ENCODE peak calls at places on chromosomes 3 and 15, in seven cellular contexts. Y, O, C, F, Z, W and M are unnamed samples.
A peak's percentile ranks its signal among the peaks of the same experiment; 100 is the strongest.

GRCh38 chr15:68991723-68992122 is 22.8 kb upstream of the NOX5 start:
- DNase-seq in C (no peak), O (no peak), Y (no peak), W (peak; percentile 9), F (no peak), Z (peak; percentile 62), M (no peak)

GRCh38 chr3:18679226-18679625 is 254.1 kb upstream of the SATB1 start:
- DNase-seq in C (no peak), W (no peak), O (no peak), F (peak; percentile 60), Y (no peak), Z (no peak), M (no peak)

GRCh38 chr3:37671000-37671483 is 190.6 kb upstream of the CTDSPL start:
- DNase-seq in C (no peak), Y (no peak), O (no peak), F (no peak), Z (no peak), W (no peak), M (no peak)

GRCh38 chr3:186417791-186418190 is 55.8 kb upstream of the DGKG start:
- DNase-seq in F (no peak), Z (no peak), W (peak; percentile 83), Y (peak; percentile 91), O (peak; percentile 93), C (no peak), M (peak; percentile 73)

GRCh38 chr15:56760186-56760585 is 26.9 kb upstream of the ZNF280D start:
- DNase-seq in F (no peak), Y (peak; percentile 45), Z (no peak), C (no peak), W (peak; percentile 21), O (peak; percentile 47), M (peak; percentile 33)

GRCh38 chr15:70314018-70314354 is 216.3 kb upstream of the TLE3 start:
- DNase-seq in Y (peak; percentile 23), Z (no peak), F (no peak), O (no peak), W (no peak), C (no peak), M (no peak)

GRCh38 chr3:66302288-66302687 is 81.5 kb downstream of the SLC25A26 start:
- DNase-seq in W (no peak), Z (no peak), O (no peak), F (peak; percentile 53), C (no peak), Y (no peak), M (no peak)

GRCh38 chr3:155688481-155688880 is 56.4 kb downstream of the PLCH1 start:
- DNase-seq in Y (no peak), Z (no peak), W (no peak), O (no peak), F (no peak), C (no peak), M (no peak)

GRCh38 chr3:169420429-169420828 is 243.1 kb downstream of the MECOM start:
- DNase-seq in C (no peak), O (peak; percentile 11), Z (no peak), Y (no peak), F (no peak), W (no peak), M (peak; percentile 3)

GRCh38 chr15:31801152-31801551 is 229.2 kb upstream of the CHRNA7 start:
- DNase-seq in O (peak; percentile 6), F (no peak), C (no peak), Z (no peak), W (no peak), Y (no peak), M (peak; percentile 65)

GRCh38 chr15:51678081-51678480 is 3.2 kb upstream of the SCG3 start:
- DNase-seq in C (no peak), O (no peak), F (no peak), Y (no peak), W (no peak), Z (no peak), M (no peak)

GRCh38 chr15:96331942-96332853 is 1.7 kb downstream of the NR2F2 start:
- DNase-seq in W (no peak), Y (no peak), Z (peak; percentile 40), O (peak; percentile 64), F (no peak), C (peak; percentile 41), M (peak; percentile 81)

GRCh38 chr3:112086857-112087524 is 802 bp downstream of the C3orf52 start:
- DNase-seq in O (peak; percentile 82), Z (no peak), W (peak; percentile 57), C (no peak), Y (peak; percentile 73), F (no peak), M (peak; percentile 59)